ENCODE peak calls at places on chromosome 9, in ten cellular contexts. One of them, this sample, is unnamed.
A peak's percentile ranks its signal among the peaks of the same experiment; 100 is the strongest.

GRCh38 chr9:101035098-101035497 is 6.6 kb downstream of the PLPPR1 start:
- DNase-seq in CD8-positive, alpha-beta T cell: no peak
- DNase-seq in adrenal gland: no peak
- DNase-seq in A673: no peak
- DNase-seq in vagina: no peak
- DNase-seq in A549: no peak
- DNase-seq in heart right ventricle: no peak
- DNase-seq in hepatocyte: no peak
- DNase-seq in H1: no peak
- DNase-seq in effector memory CD4-positive, alpha-beta T cell: no peak
- DNase-seq in this sample: no peak

GRCh38 chr9:116174347-116174746 is 20.8 kb downstream of the PAPPA start:
- DNase-seq in CD8-positive, alpha-beta T cell: no peak
- DNase-seq in adrenal gland: no peak
- DNase-seq in A673: no peak
- DNase-seq in vagina: no peak
- DNase-seq in A549: peak; percentile 60
- DNase-seq in heart right ventricle: no peak
- DNase-seq in hepatocyte: peak; percentile 54
- DNase-seq in H1: no peak
- DNase-seq in effector memory CD4-positive, alpha-beta T cell: no peak
- DNase-seq in this sample: no peak

GRCh38 chr9:96189995-96190394 is 112.0 kb downstream of the HSD17B3 start:
- DNase-seq in CD8-positive, alpha-beta T cell: no peak
- DNase-seq in adrenal gland: no peak
- DNase-seq in A673: no peak
- DNase-seq in vagina: no peak
- DNase-seq in A549: no peak
- DNase-seq in heart right ventricle: no peak
- DNase-seq in hepatocyte: no peak
- DNase-seq in H1: no peak
- DNase-seq in effector memory CD4-positive, alpha-beta T cell: no peak
- DNase-seq in this sample: no peak

GRCh38 chr9:128690684-128691034 is 1.6 kb downstream of the SET start:
- DNase-seq in CD8-positive, alpha-beta T cell: no peak
- DNase-seq in adrenal gland: no peak
- DNase-seq in A673: no peak
- DNase-seq in vagina: no peak
- DNase-seq in A549: no peak
- DNase-seq in heart right ventricle: no peak
- DNase-seq in hepatocyte: no peak
- DNase-seq in H1: no peak
- DNase-seq in effector memory CD4-positive, alpha-beta T cell: no peak
- DNase-seq in this sample: no peak

GRCh38 chr9:9016597-9016996 is 1217.0 kb upstream of the DMAC1 start:
- DNase-seq in CD8-positive, alpha-beta T cell: no peak
- DNase-seq in adrenal gland: no peak
- DNase-seq in A673: no peak
- DNase-seq in vagina: no peak
- DNase-seq in A549: no peak
- DNase-seq in heart right ventricle: no peak
- DNase-seq in hepatocyte: peak; percentile 20
- DNase-seq in H1: no peak
- DNase-seq in effector memory CD4-positive, alpha-beta T cell: no peak
- DNase-seq in this sample: no peak

GRCh38 chr9:137116027-137116507 is 1.5 kb upstream of the DPP7 start:
- DNase-seq in CD8-positive, alpha-beta T cell: no peak
- DNase-seq in adrenal gland: no peak
- DNase-seq in A673: no peak
- DNase-seq in vagina: no peak
- DNase-seq in A549: no peak
- DNase-seq in heart right ventricle: no peak
- DNase-seq in hepatocyte: no peak
- DNase-seq in H1: no peak
- DNase-seq in effector memory CD4-positive, alpha-beta T cell: no peak
- DNase-seq in this sample: no peak

GRCh38 chr9:127907867-127908659 is 8.7 kb upstream of the ST6GALNAC6 start:
- DNase-seq in CD8-positive, alpha-beta T cell: no peak
- DNase-seq in adrenal gland: no peak
- DNase-seq in A673: no peak
- DNase-seq in vagina: no peak
- DNase-seq in A549: no peak
- DNase-seq in heart right ventricle: no peak
- DNase-seq in hepatocyte: no peak
- DNase-seq in H1: no peak
- DNase-seq in effector memory CD4-positive, alpha-beta T cell: no peak
- DNase-seq in this sample: no peak

GRCh38 chr9:69379250-69379982 is 54.4 kb downstream of the ENTREP1 start:
- DNase-seq in CD8-positive, alpha-beta T cell: no peak
- DNase-seq in adrenal gland: peak; percentile 58
- DNase-seq in A673: no peak
- DNase-seq in vagina: no peak
- DNase-seq in A549: peak; percentile 16
- DNase-seq in heart right ventricle: no peak
- DNase-seq in hepatocyte: no peak
- DNase-seq in H1: no peak
- DNase-seq in effector memory CD4-positive, alpha-beta T cell: no peak
- DNase-seq in this sample: no peak

GRCh38 chr9:138020120-138020794 is 142.7 kb downstream of the CACNA1B start:
- DNase-seq in CD8-positive, alpha-beta T cell: no peak
- DNase-seq in adrenal gland: no peak
- DNase-seq in A673: no peak
- DNase-seq in vagina: peak; percentile 76
- DNase-seq in A549: no peak
- DNase-seq in heart right ventricle: no peak
- DNase-seq in hepatocyte: no peak
- DNase-seq in H1: no peak
- DNase-seq in effector memory CD4-positive, alpha-beta T cell: no peak
- DNase-seq in this sample: no peak

GRCh38 chr9:79745752-79746336 is 174.1 kb downstream of the TLE4 start:
- DNase-seq in CD8-positive, alpha-beta T cell: no peak
- DNase-seq in adrenal gland: no peak
- DNase-seq in A673: no peak
- DNase-seq in vagina: no peak
- DNase-seq in A549: no peak
- DNase-seq in heart right ventricle: no peak
- DNase-seq in hepatocyte: no peak
- DNase-seq in H1: no peak
- DNase-seq in effector memory CD4-positive, alpha-beta T cell: no peak
- DNase-seq in this sample: no peak

GRCh38 chr9:121369595-121370265 is at the start of gene STOM:
- DNase-seq in CD8-positive, alpha-beta T cell: no peak
- DNase-seq in adrenal gland: peak; percentile 93
- DNase-seq in A673: peak; percentile 78
- DNase-seq in vagina: peak; percentile 93
- DNase-seq in A549: no peak
- DNase-seq in heart right ventricle: peak; percentile 92
- DNase-seq in hepatocyte: peak; percentile 83
- DNase-seq in H1: no peak
- DNase-seq in effector memory CD4-positive, alpha-beta T cell: peak; percentile 60
- DNase-seq in this sample: peak; percentile 22

GRCh38 chr9:744790-745456 is 96.6 kb upstream of the DMRT1 start:
- DNase-seq in CD8-positive, alpha-beta T cell: no peak
- DNase-seq in adrenal gland: no peak
- DNase-seq in A673: no peak
- DNase-seq in vagina: no peak
- DNase-seq in A549: no peak
- DNase-seq in heart right ventricle: peak; percentile 79
- DNase-seq in hepatocyte: no peak
- DNase-seq in H1: no peak
- DNase-seq in effector memory CD4-positive, alpha-beta T cell: no peak
- DNase-seq in this sample: no peak

GRCh38 chr9:23962101-23962500 is 136.1 kb upstream of the ELAVL2 start:
- DNase-seq in CD8-positive, alpha-beta T cell: no peak
- DNase-seq in adrenal gland: no peak
- DNase-seq in A673: no peak
- DNase-seq in vagina: no peak
- DNase-seq in A549: no peak
- DNase-seq in heart right ventricle: no peak
- DNase-seq in hepatocyte: no peak
- DNase-seq in H1: no peak
- DNase-seq in effector memory CD4-positive, alpha-beta T cell: no peak
- DNase-seq in this sample: no peak

GRCh38 chr9:135244751-135245221 is 157.3 kb downstream of the OLFM1 start:
- DNase-seq in CD8-positive, alpha-beta T cell: no peak
- DNase-seq in adrenal gland: no peak
- DNase-seq in A673: no peak
- DNase-seq in vagina: no peak
- DNase-seq in A549: no peak
- DNase-seq in heart right ventricle: peak; percentile 41
- DNase-seq in hepatocyte: no peak
- DNase-seq in H1: no peak
- DNase-seq in effector memory CD4-positive, alpha-beta T cell: no peak
- DNase-seq in this sample: no peak
- H3K9me3 ChIP-seq in CD8-positive, alpha-beta T cell: no peaks in the 10 kb centered on the region
- H3K9me3 ChIP-seq in adrenal gland: no peaks in the 10 kb centered on the region
- H3K9me3 ChIP-seq in A673: no peaks in the 10 kb centered on the region
- H3K9me3 ChIP-seq in vagina: no peaks in the 10 kb centered on the region
- H3K9me3 ChIP-seq in A549: no peaks in the 10 kb centered on the region
- H3K9me3 ChIP-seq in heart right ventricle: no peaks in the 10 kb centered on the region
- H3K9me3 ChIP-seq in hepatocyte: no peaks in the 10 kb centered on the region
- H3K9me3 ChIP-seq in H1: no peaks in the 10 kb centered on the region
- H3K9me3 ChIP-seq in effector memory CD4-positive, alpha-beta T cell: no peaks in the 10 kb centered on the region
- H3K9me3 ChIP-seq in this sample: no peaks in the 10 kb centered on the region

DNA sequence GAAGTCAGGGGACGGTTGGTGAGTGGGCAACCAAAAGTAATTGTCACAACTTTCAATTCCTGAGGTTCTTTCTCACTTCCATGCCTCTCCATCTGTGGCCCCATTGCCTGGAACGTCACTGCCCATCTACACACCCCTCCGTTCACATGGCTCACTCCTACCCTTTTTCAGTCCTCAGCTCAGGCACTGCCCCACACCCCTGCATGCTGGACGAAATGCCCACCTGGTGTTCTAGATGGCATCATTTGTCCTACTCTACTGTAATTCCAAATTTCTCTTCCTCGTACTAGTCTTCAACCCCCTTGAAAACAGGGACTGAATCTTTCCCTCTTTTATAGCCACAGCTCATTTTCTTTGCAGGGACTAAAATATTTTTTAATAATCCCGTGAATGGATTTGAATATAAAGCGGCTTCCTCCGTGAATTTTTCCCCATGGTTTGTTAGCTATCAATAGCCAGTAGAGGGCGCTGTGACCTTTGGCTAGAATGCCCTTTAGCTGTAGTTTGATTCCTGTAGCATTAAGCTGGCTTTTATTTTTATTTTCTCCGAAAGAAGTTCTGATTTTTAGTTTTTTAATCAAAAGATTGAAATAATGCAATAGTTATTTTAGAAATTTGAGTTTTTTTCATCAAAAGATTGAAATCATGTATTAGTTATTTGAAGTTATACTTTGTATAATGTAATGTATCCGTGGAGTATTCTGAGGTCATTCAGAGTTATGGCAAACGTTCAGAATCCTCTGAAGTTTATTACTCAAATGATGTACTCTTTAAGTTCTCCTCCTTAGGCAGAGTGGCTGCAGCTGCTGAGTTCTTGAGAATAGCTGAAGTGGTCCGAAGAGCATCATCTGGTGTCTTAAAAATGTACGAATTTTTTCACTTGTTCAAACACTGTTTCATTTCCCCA is 232.1 kb downstream of the SH3GL2 start:
- DNase-seq in CD8-positive, alpha-beta T cell: no peak
- DNase-seq in adrenal gland: peak; percentile 45
- DNase-seq in A673: peak; percentile 37
- DNase-seq in vagina: no peak
- DNase-seq in A549: peak; percentile 49
- DNase-seq in heart right ventricle: no peak
- DNase-seq in hepatocyte: peak; percentile 90
- DNase-seq in H1: no peak
- DNase-seq in effector memory CD4-positive, alpha-beta T cell: no peak
- DNase-seq in this sample: no peak
- H3K4me3 ChIP-seq in CD8-positive, alpha-beta T cell: no peak overlapping the region
- H3K4me3 ChIP-seq in adrenal gland: no peak overlapping the region
- H3K4me3 ChIP-seq in A673: no peak overlapping the region
- H3K4me3 ChIP-seq in vagina: no peak overlapping the region
- H3K4me3 ChIP-seq in A549: no peak overlapping the region
- H3K4me3 ChIP-seq in heart right ventricle: no peak overlapping the region
- H3K4me3 ChIP-seq in hepatocyte: no peak overlapping the region
- H3K4me3 ChIP-seq in H1: no peak overlapping the region
- H3K4me3 ChIP-seq in effector memory CD4-positive, alpha-beta T cell: no peak overlapping the region
- H3K4me3 ChIP-seq in this sample: no peak overlapping the region

GRCh38 chr9:14653511-14653910 is 39.7 kb downstream of the ZDHHC21 start:
- DNase-seq in CD8-positive, alpha-beta T cell: no peak
- DNase-seq in adrenal gland: no peak
- DNase-seq in A673: no peak
- DNase-seq in vagina: no peak
- DNase-seq in A549: no peak
- DNase-seq in heart right ventricle: no peak
- DNase-seq in hepatocyte: no peak
- DNase-seq in H1: no peak
- DNase-seq in effector memory CD4-positive, alpha-beta T cell: no peak
- DNase-seq in this sample: no peak

GRCh38 chr9:14652729-14653377 is 40.4 kb downstream of the ZDHHC21 start:
- DNase-seq in CD8-positive, alpha-beta T cell: no peak
- DNase-seq in adrenal gland: no peak
- DNase-seq in A673: peak; percentile 46
- DNase-seq in vagina: no peak
- DNase-seq in A549: peak; percentile 31
- DNase-seq in heart right ventricle: no peak
- DNase-seq in hepatocyte: peak; percentile 66
- DNase-seq in H1: no peak
- DNase-seq in effector memory CD4-positive, alpha-beta T cell: no peak
- DNase-seq in this sample: no peak

GRCh38 chr9:14660721-14661120 is 32.5 kb downstream of the ZDHHC21 start:
- DNase-seq in CD8-positive, alpha-beta T cell: no peak
- DNase-seq in adrenal gland: no peak
- DNase-seq in A673: no peak
- DNase-seq in vagina: no peak
- DNase-seq in A549: no peak
- DNase-seq in heart right ventricle: no peak
- DNase-seq in hepatocyte: no peak
- DNase-seq in H1: no peak
- DNase-seq in effector memory CD4-positive, alpha-beta T cell: no peak
- DNase-seq in this sample: no peak

DNA sequence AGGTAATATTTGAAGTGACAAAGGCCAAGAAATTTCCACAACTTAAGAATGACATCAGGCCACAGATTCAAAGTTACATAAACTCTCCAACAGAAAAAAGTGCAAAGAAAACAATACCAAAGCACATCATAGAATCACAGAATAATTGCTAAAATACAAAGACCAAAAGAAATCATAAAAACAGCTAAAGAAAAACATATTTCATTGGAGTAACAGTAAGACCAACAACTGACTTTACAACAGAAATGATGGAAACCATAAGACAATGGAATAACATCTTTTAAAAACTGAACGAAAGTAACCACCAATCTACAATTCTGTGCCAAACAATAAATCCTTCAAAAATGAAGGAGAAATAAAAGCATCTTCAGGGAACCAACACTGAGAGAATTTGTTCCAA is 38.3 kb downstream of the ZDHHC21 start:
- DNase-seq in CD8-positive, alpha-beta T cell: no peak
- DNase-seq in adrenal gland: no peak
- DNase-seq in A673: no peak
- DNase-seq in vagina: no peak
- DNase-seq in A549: peak; percentile 29
- DNase-seq in heart right ventricle: no peak
- DNase-seq in hepatocyte: no peak
- DNase-seq in H1: no peak
- DNase-seq in effector memory CD4-positive, alpha-beta T cell: no peak
- DNase-seq in this sample: no peak
- H3K9me3 ChIP-seq in CD8-positive, alpha-beta T cell: peaks cover 7% of the 10 kb centered on the region
- H3K9me3 ChIP-seq in adrenal gland: peaks cover 9% of the 10 kb centered on the region
- H3K9me3 ChIP-seq in A673: peaks cover 17% of the 10 kb centered on the region
- H3K9me3 ChIP-seq in vagina: peaks cover 11% of the 10 kb centered on the region
- H3K9me3 ChIP-seq in A549: peaks cover 31% of the 10 kb centered on the region
- H3K9me3 ChIP-seq in heart right ventricle: peaks cover 23% of the 10 kb centered on the region
- H3K9me3 ChIP-seq in hepatocyte: peaks cover 14% of the 10 kb centered on the region
- H3K9me3 ChIP-seq in H1: peaks cover 8% of the 10 kb centered on the region
- H3K9me3 ChIP-seq in effector memory CD4-positive, alpha-beta T cell: peaks cover 5% of the 10 kb centered on the region
- H3K9me3 ChIP-seq in this sample: no peaks in the 10 kb centered on the region

GRCh38 chr9:110912701-110913291 is 125.5 kb downstream of the LPAR1 start:
- DNase-seq in CD8-positive, alpha-beta T cell: no peak
- DNase-seq in adrenal gland: no peak
- DNase-seq in A673: no peak
- DNase-seq in vagina: no peak
- DNase-seq in A549: peak; percentile 58
- DNase-seq in heart right ventricle: no peak
- DNase-seq in hepatocyte: no peak
- DNase-seq in H1: no peak
- DNase-seq in effector memory CD4-positive, alpha-beta T cell: no peak
- DNase-seq in this sample: no peak
- H3K4me3 ChIP-seq in CD8-positive, alpha-beta T cell: no peak overlapping the region
- H3K4me3 ChIP-seq in adrenal gland: no peak overlapping the region
- H3K4me3 ChIP-seq in A673: no peak overlapping the region
- H3K4me3 ChIP-seq in vagina: no peak overlapping the region
- H3K4me3 ChIP-seq in A549: peak overlapping the region; percentile 20
- H3K4me3 ChIP-seq in heart right ventricle: no peak overlapping the region
- H3K4me3 ChIP-seq in hepatocyte: no peak overlapping the region
- H3K4me3 ChIP-seq in H1: no peak overlapping the region
- H3K4me3 ChIP-seq in effector memory CD4-positive, alpha-beta T cell: no peak overlapping the region
- H3K4me3 ChIP-seq in this sample: no peak overlapping the region

This sample was measured in iPS DF 6.9.